ENCODE peak calls at places on chromosomes 16 and 17, in seven cellular contexts. One of them, this sample, is unnamed.

GRCh38 chr17:64005734-64006167 is 7.6 kb downstream of the PRR29 start:
- DNase-seq in HCT116: no peak
- DNase-seq in brain microvascular endothelial cell: no peak
- DNase-seq in MCF 10A: no peak
- DNase-seq in DND-41: no peak
- DNase-seq in CD8-positive, alpha-beta T cell: no peak
- DNase-seq in GM13976: no peak
- DNase-seq in this sample: peak; percentile 69

GRCh38 chr17:32350662-32351418 is 883 bp downstream of the ZNF207 start:
- DNase-seq in HCT116: no peak
- DNase-seq in DND-41: peak; percentile 62
- DNase-seq in GM13976: peak; percentile 53
- DNase-seq in CD8-positive, alpha-beta T cell: no peak
- DNase-seq in brain microvascular endothelial cell: peak; percentile 37
- DNase-seq in MCF 10A: peak; percentile 73
- DNase-seq in this sample: no peak

GRCh38 chr16:10812352-10813122 is 6.1 kb downstream of the TVP23A start:
- DNase-seq in brain microvascular endothelial cell: no peak
- DNase-seq in DND-41: no peak
- DNase-seq in HCT116: no peak
- DNase-seq in CD8-positive, alpha-beta T cell: no peak
- DNase-seq in MCF 10A: no peak
- DNase-seq in GM13976: no peak
- DNase-seq in this sample: no peak

GRCh38 chr16:19853132-19853972 is 31.3 kb downstream of the GPRC5B start:
- DNase-seq in HCT116: no peak
- DNase-seq in MCF 10A: no peak
- DNase-seq in CD8-positive, alpha-beta T cell: no peak
- DNase-seq in DND-41: no peak
- DNase-seq in brain microvascular endothelial cell: no peak
- DNase-seq in GM13976: no peak
- DNase-seq in this sample: no peak

GRCh38 chr17:22703786-22704441 is 1011.6 kb downstream of the KCNJ18 start:
- DNase-seq in DND-41: no peak
- DNase-seq in GM13976: no peak
- DNase-seq in CD8-positive, alpha-beta T cell: no peak
- DNase-seq in MCF 10A: no peak
- DNase-seq in brain microvascular endothelial cell: no peak
- DNase-seq in HCT116: no peak
- DNase-seq in this sample: no peak

GRCh38 chr16:75341934-75342811 is 90.7 kb upstream of the BCAR1 start:
- DNase-seq in CD8-positive, alpha-beta T cell: no peak
- DNase-seq in HCT116: no peak
- DNase-seq in MCF 10A: peak; percentile 87
- DNase-seq in GM13976: no peak
- DNase-seq in DND-41: no peak
- DNase-seq in brain microvascular endothelial cell: peak; percentile 43
- DNase-seq in this sample: no peak

GRCh38 chr17:79777844-79778503 is at the start of gene CBX2:
- DNase-seq in HCT116: peak; percentile 32
- DNase-seq in GM13976: peak; percentile 97
- DNase-seq in brain microvascular endothelial cell: peak; percentile 34
- DNase-seq in MCF 10A: peak; percentile 68
- DNase-seq in CD8-positive, alpha-beta T cell: peak; percentile 60
- DNase-seq in DND-41: peak; percentile 84
- DNase-seq in this sample: peak; percentile 90

GRCh38 chr17:79874329-79874981 is 35.2 kb upstream of the CBX4 start:
- DNase-seq in CD8-positive, alpha-beta T cell: no peak
- DNase-seq in DND-41: peak; percentile 47
- DNase-seq in HCT116: peak; percentile 72
- DNase-seq in brain microvascular endothelial cell: peak; percentile 20
- DNase-seq in MCF 10A: peak; percentile 58
- DNase-seq in GM13976: peak; percentile 73
- DNase-seq in this sample: no peak

GRCh38 chr16:66324785-66325184 is 41.7 kb upstream of the CDH5 start:
- DNase-seq in brain microvascular endothelial cell: peak; percentile 28
- DNase-seq in CD8-positive, alpha-beta T cell: no peak
- DNase-seq in MCF 10A: peak; percentile 39
- DNase-seq in HCT116: peak; percentile 21
- DNase-seq in DND-41: peak; percentile 10
- DNase-seq in GM13976: no peak
- DNase-seq in this sample: peak; percentile 74

GRCh38 chr16:78816499-78817441 is 717.3 kb downstream of the WWOX start:
- DNase-seq in MCF 10A: peak; percentile 18
- DNase-seq in CD8-positive, alpha-beta T cell: no peak
- DNase-seq in HCT116: no peak
- DNase-seq in GM13976: no peak
- DNase-seq in DND-41: no peak
- DNase-seq in brain microvascular endothelial cell: no peak
- DNase-seq in this sample: no peak

GRCh38 chr17:79980246-79981043 is 55.2 kb downstream of the TBC1D16 start:
- DNase-seq in CD8-positive, alpha-beta T cell: no peak
- DNase-seq in brain microvascular endothelial cell: no peak
- DNase-seq in GM13976: no peak
- DNase-seq in MCF 10A: no peak
- DNase-seq in HCT116: no peak
- DNase-seq in DND-41: no peak
- DNase-seq in this sample: no peak

GRCh38 chr16:56807011-56807675 is 57.9 kb upstream of the SLC12A3 start:
- DNase-seq in brain microvascular endothelial cell: no peak
- DNase-seq in MCF 10A: no peak
- DNase-seq in DND-41: no peak
- DNase-seq in HCT116: no peak
- DNase-seq in GM13976: no peak
- DNase-seq in CD8-positive, alpha-beta T cell: no peak
- DNase-seq in this sample: no peak

GRCh38 chr16:57446530-57447141 is 549 bp downstream of the CIAPIN1 start:
- DNase-seq in MCF 10A: peak; percentile 38
- DNase-seq in brain microvascular endothelial cell: peak; percentile 28
- DNase-seq in CD8-positive, alpha-beta T cell: no peak
- DNase-seq in GM13976: peak; percentile 63
- DNase-seq in HCT116: no peak
- DNase-seq in DND-41: no peak
- DNase-seq in this sample: peak; percentile 67

GRCh38 chr17:19579192-19579668 is 45.6 kb downstream of the SLC47A1 start:
- DNase-seq in MCF 10A: no peak
- DNase-seq in GM13976: no peak
- DNase-seq in HCT116: no peak
- DNase-seq in brain microvascular endothelial cell: no peak
- DNase-seq in DND-41: no peak
- DNase-seq in CD8-positive, alpha-beta T cell: no peak
- DNase-seq in this sample: no peak

GRCh38 chr17:69412336-69412735 is 2.2 kb upstream of the MAP2K6 start:
- DNase-seq in HCT116: no peak
- DNase-seq in MCF 10A: no peak
- DNase-seq in DND-41: no peak
- DNase-seq in brain microvascular endothelial cell: no peak
- DNase-seq in CD8-positive, alpha-beta T cell: no peak
- DNase-seq in GM13976: no peak
- DNase-seq in this sample: no peak

GRCh38 chr16:30602595-30603277 is 7.5 kb downstream of the ZNF689 start:
- DNase-seq in brain microvascular endothelial cell: no peak
- DNase-seq in DND-41: no peak
- DNase-seq in MCF 10A: no peak
- DNase-seq in HCT116: no peak
- DNase-seq in GM13976: no peak
- DNase-seq in CD8-positive, alpha-beta T cell: no peak
- DNase-seq in this sample: no peak

GRCh38 chr17:67200727-67201301 is 44.2 kb downstream of the HELZ start:
- DNase-seq in CD8-positive, alpha-beta T cell: no peak
- DNase-seq in HCT116: peak; percentile 18
- DNase-seq in DND-41: no peak
- DNase-seq in brain microvascular endothelial cell: no peak
- DNase-seq in MCF 10A: peak; percentile 31
- DNase-seq in GM13976: no peak
- DNase-seq in this sample: no peak

GRCh38 chr16:10770907-10771306 is 27.3 kb downstream of the NUBP1 start:
- DNase-seq in GM13976: no peak
- DNase-seq in MCF 10A: peak; percentile 51
- DNase-seq in brain microvascular endothelial cell: no peak
- DNase-seq in HCT116: no peak
- DNase-seq in DND-41: no peak
- DNase-seq in CD8-positive, alpha-beta T cell: no peak
- DNase-seq in this sample: no peak

GRCh38 chr17:22435231-22435974 is 743.1 kb downstream of the KCNJ18 start:
- DNase-seq in GM13976: no peak
- DNase-seq in brain microvascular endothelial cell: no peak
- DNase-seq in DND-41: no peak
- DNase-seq in MCF 10A: no peak
- DNase-seq in CD8-positive, alpha-beta T cell: no peak
- DNase-seq in HCT116: no peak
- DNase-seq in this sample: peak; percentile 67

GRCh38 chr16:65083181-65083845 is 38.5 kb downstream of the CDH11 start:
- DNase-seq in CD8-positive, alpha-beta T cell: no peak
- DNase-seq in HCT116: no peak
- DNase-seq in DND-41: no peak
- DNase-seq in GM13976: no peak
- DNase-seq in brain microvascular endothelial cell: no peak
- DNase-seq in MCF 10A: no peak
- DNase-seq in this sample: no peak

DNA sequence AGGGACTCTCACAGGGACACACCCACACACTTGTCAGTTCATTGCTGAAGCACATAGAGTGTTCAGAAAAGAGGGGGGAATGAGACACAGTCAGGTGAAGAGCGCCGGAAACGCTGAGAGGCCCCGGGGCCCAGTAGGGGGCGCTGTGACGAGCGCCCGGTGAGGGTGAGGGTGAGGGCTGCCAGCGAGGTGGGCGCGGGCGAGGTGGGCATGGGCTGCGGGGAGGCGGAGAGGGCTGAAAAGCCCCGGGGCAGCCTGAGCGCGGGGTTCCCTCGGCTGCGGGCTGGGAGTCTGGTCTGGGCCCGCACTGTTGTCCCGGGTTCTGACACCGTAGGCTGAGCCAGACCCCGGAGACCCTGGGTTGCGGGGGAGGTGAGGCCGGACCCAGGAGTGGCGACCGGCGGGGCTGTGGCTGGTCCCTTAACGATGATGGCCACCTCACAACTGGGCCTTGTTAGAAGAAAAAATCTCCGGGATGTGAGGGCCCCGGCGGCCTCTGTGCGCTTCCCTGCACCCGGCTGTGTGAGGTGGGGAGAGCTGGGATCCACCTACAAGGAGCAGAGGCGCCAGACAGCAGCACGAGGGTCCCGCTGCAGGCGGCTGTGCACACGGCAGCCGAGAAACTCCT is 91.4 kb downstream of the C16orf78 start:
- DNase-seq in MCF 10A: no peak
- DNase-seq in DND-41: peak; percentile 41
- DNase-seq in CD8-positive, alpha-beta T cell: no peak
- DNase-seq in brain microvascular endothelial cell: no peak
- DNase-seq in HCT116: no peak
- DNase-seq in GM13976: peak; percentile 65
- DNase-seq in this sample: no peak
- TF ChIP-seq CTCF in MCF 10A: peak; percentile 10
- TF ChIP-seq CTCF in DND-41: peak; percentile 76
- TF ChIP-seq CTCF in CD8-positive, alpha-beta T cell: peak; percentile 35
- TF ChIP-seq CTCF in brain microvascular endothelial cell: peak; percentile 33
- TF ChIP-seq CTCF in HCT116: peak; percentile 81
- TF ChIP-seq CTCF in GM13976: no peak
- TF ChIP-seq CTCF in this sample: peak; percentile 38

DNA sequence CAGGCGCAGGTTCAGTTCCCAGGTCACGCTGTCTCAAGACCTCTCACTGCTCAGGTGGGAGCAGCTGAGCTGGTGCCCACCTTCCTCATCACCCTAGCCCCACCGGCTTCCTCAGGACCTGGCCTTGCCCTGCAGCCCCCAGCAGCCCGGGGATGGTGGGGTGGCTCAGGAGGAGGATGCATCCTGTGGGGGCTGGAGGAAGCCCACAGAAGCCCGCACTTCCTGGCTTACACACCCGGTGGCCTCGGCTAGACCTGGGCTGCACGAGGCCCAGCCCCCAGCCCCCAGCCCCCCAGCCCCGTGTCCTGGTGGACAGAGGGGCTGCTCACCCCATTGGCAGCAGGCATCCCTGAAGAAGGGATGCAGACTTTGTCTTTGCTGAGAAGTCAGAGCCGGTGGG is 43.4 kb downstream of the BAHCC1 start:
- DNase-seq in CD8-positive, alpha-beta T cell: no peak
- DNase-seq in MCF 10A: no peak
- DNase-seq in brain microvascular endothelial cell: no peak
- DNase-seq in HCT116: no peak
- DNase-seq in GM13976: no peak
- DNase-seq in DND-41: peak; percentile 20
- DNase-seq in this sample: no peak
- TF ChIP-seq CTCF in CD8-positive, alpha-beta T cell: no peak
- TF ChIP-seq CTCF in MCF 10A: no peak
- TF ChIP-seq CTCF in brain microvascular endothelial cell: no peak
- TF ChIP-seq CTCF in HCT116: no peak
- TF ChIP-seq CTCF in GM13976: no peak
- TF ChIP-seq CTCF in DND-41: no peak
- TF ChIP-seq CTCF in this sample: no peak

DNA sequence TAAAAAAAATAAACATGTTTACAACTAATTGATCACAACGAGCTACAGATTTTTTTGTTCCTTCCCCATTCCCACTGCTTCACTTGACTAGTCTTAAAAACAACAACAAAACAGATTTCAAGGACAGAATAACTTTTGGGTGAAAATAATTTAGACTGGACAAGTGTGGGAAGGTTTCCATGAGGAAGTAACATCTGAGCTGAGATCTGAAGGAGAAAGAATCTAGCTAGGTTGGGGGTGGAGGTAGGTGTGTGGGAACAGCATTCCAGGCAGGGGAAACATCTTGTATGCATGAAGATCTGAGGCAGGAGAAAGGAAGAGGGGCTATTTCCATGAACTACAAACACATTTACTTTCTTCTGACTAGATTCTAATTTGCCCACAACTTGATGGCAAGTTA is 9.2 kb downstream of the BRD7 start:
- DNase-seq in CD8-positive, alpha-beta T cell: no peak
- DNase-seq in HCT116: no peak
- DNase-seq in GM13976: no peak
- DNase-seq in brain microvascular endothelial cell: no peak
- DNase-seq in DND-41: no peak
- DNase-seq in MCF 10A: no peak
- DNase-seq in this sample: no peak
- TF ChIP-seq CTCF in CD8-positive, alpha-beta T cell: no peak
- TF ChIP-seq CTCF in HCT116: no peak
- TF ChIP-seq CTCF in GM13976: no peak
- TF ChIP-seq CTCF in brain microvascular endothelial cell: no peak
- TF ChIP-seq CTCF in DND-41: no peak
- TF ChIP-seq CTCF in MCF 10A: no peak
- TF ChIP-seq CTCF in this sample: no peak

GRCh38 chr17:16491703-16492612 is at the start of gene LRRC75A:
- DNase-seq in GM13976: peak; percentile 87
- DNase-seq in CD8-positive, alpha-beta T cell: peak; percentile 18
- DNase-seq in brain microvascular endothelial cell: no peak
- DNase-seq in HCT116: no peak
- DNase-seq in DND-41: peak; percentile 66
- DNase-seq in MCF 10A: peak; percentile 18
- DNase-seq in this sample: peak; percentile 41
- TF ChIP-seq CTCF in GM13976: peak; percentile 10
- TF ChIP-seq CTCF in CD8-positive, alpha-beta T cell: no peak
- TF ChIP-seq CTCF in brain microvascular endothelial cell: no peak
- TF ChIP-seq CTCF in HCT116: no peak
- TF ChIP-seq CTCF in DND-41: peak; percentile 51
- TF ChIP-seq CTCF in MCF 10A: no peak
- TF ChIP-seq CTCF in this sample: no peak

GRCh38 chr16:1831537-1832075 is 4.6 kb downstream of the FAHD1 start:
- DNase-seq in GM13976: no peak
- DNase-seq in HCT116: no peak
- DNase-seq in MCF 10A: no peak
- DNase-seq in CD8-positive, alpha-beta T cell: no peak
- DNase-seq in DND-41: no peak
- DNase-seq in brain microvascular endothelial cell: no peak
- DNase-seq in this sample: no peak
- TF ChIP-seq CTCF in GM13976: no peak
- TF ChIP-seq CTCF in HCT116: no peak
- TF ChIP-seq CTCF in MCF 10A: no peak
- TF ChIP-seq CTCF in CD8-positive, alpha-beta T cell: no peak
- TF ChIP-seq CTCF in DND-41: no peak
- TF ChIP-seq CTCF in brain microvascular endothelial cell: no peak
- TF ChIP-seq CTCF in this sample: no peak

GRCh38 chr17:62965649-62966425 is at the start of gene TANC2:
- DNase-seq in GM13976: peak; percentile 75
- DNase-seq in HCT116: peak; percentile 84
- DNase-seq in MCF 10A: peak; percentile 48
- DNase-seq in CD8-positive, alpha-beta T cell: peak; percentile 70
- DNase-seq in DND-41: peak; percentile 79
- DNase-seq in brain microvascular endothelial cell: peak; percentile 76
- DNase-seq in this sample: peak; percentile 88
- TF ChIP-seq CTCF in GM13976: peak; percentile 7
- TF ChIP-seq CTCF in HCT116: no peak
- TF ChIP-seq CTCF in MCF 10A: no peak
- TF ChIP-seq CTCF in CD8-positive, alpha-beta T cell: no peak
- TF ChIP-seq CTCF in DND-41: peak; percentile 17
- TF ChIP-seq CTCF in brain microvascular endothelial cell: no peak
- TF ChIP-seq CTCF in this sample: no peak